ENCODE peak calls at places on chromosomes 5 and 9, in five cellular contexts. M is K562, N is GM12878, S is H1, G is HCT116. U is an unnamed sample.
A peak's percentile ranks its signal among the peaks of the same experiment; 100 is the strongest.

GRCh38 chr9:124886461-124886860 is 24.5 kb downstream of the ARPC5L start:
- DNase-seq in M (no peak), N (no peak), S (no peak), G (no peak), U (no peak)

GRCh38 chr5:158487677-158488076 is 612.0 kb downstream of the EBF1 start:
- DNase-seq in M (no peak), N (no peak), S (no peak), G (no peak), U (no peak)

GRCh38 chr9:99803694-99804093 is 18.0 kb upstream of the NR4A3 start:
- DNase-seq in M (no peak), N (no peak), S (no peak), G (no peak), U (no peak)

GRCh38 chr9:71446499-71447411 is 321.6 kb downstream of the CEMIP2 start:
- DNase-seq in M (peak; percentile 3), N (no peak), S (peak; percentile 75), G (no peak), U (peak; percentile 47)

GRCh38 chr9:38164659-38165221 is 95.7 kb upstream of the SHB start:
- DNase-seq in M (no peak), N (no peak), S (no peak), G (no peak), U (no peak)

GRCh38 chr5:108102463-108102862 is 279.4 kb downstream of the FBXL17 start:
- DNase-seq in M (no peak), N (no peak), S (no peak), G (no peak), U (peak; percentile 10)

GRCh38 chr9:3180696-3181048 is 336.8 kb upstream of the PUM3 start:
- DNase-seq in M (no peak), N (no peak), S (no peak), G (no peak), U (no peak)

GRCh38 chr9:130018260-130018659 is 24.7 kb downstream of the FNBP1 start:
- DNase-seq in M (no peak), N (no peak), S (no peak), G (no peak), U (no peak)

GRCh38 chr5:177361418-177362101 is 3.8 kb downstream of the RGS14 start:
- DNase-seq in M (no peak), N (no peak), S (no peak), G (no peak), U (no peak)

GRCh38 chr5:115028557-115028956 is 141.2 kb downstream of the TRIM36 start:
- DNase-seq in M (no peak), N (no peak), S (peak; percentile 19), G (no peak), U (no peak)

GRCh38 chr9:134858051-134858841 is 22.4 kb upstream of the FCN2 start:
- DNase-seq in M (no peak), N (peak; percentile 76), S (no peak), G (no peak), U (no peak)

GRCh38 chr9:71826289-71826688 is 58.0 kb upstream of the CEMIP2 start:
- DNase-seq in M (no peak), N (no peak), S (no peak), G (no peak), U (no peak)

GRCh38 chr5:168123853-168124528 is 167.5 kb upstream of the WWC1 start:
- DNase-seq in M (no peak), N (peak; percentile 39), S (no peak), G (no peak), U (no peak)

GRCh38 chr5:60992871-60993270 is 47.9 kb downstream of the NDUFAF2 start:
- DNase-seq in M (no peak), N (no peak), S (no peak), G (no peak), U (no peak)

GRCh38 chr9:100697339-100697738 is 119.5 kb downstream of the CAVIN4 start:
- DNase-seq in M (no peak), N (no peak), S (no peak), G (no peak), U (no peak)

GRCh38 chr5:142314606-142315005 is 10.2 kb downstream of the SPRY4 start:
- DNase-seq in M (no peak), N (no peak), S (no peak), G (no peak), U (no peak)

GRCh38 chr9:26975728-26976707 is 19.8 kb downstream of the IFT74 start:
- DNase-seq in M (no peak), N (no peak), S (peak; percentile 74), G (peak; percentile 48), U (peak; percentile 32)

GRCh38 chr5:177983763-177984564 is 12.1 kb downstream of the PROP1 start:
- DNase-seq in M (no peak), N (no peak), S (no peak), G (no peak), U (no peak)

GRCh38 chr9:129989740-129990139 is 53.2 kb downstream of the FNBP1 start:
- DNase-seq in M (no peak), N (no peak), S (no peak), G (no peak), U (no peak)

GRCh38 chr9:38394419-38394818 is 1.9 kb downstream of the ALDH1B1 start:
- DNase-seq in M (no peak), N (no peak), S (no peak), G (no peak), U (no peak)

GRCh38 chr9:91833096-91833877 is 116.7 kb downstream of the ROR2 start:
- DNase-seq in M (no peak), N (no peak), S (no peak), G (no peak), U (no peak)

GRCh38 chr5:102589661-102590060 is 90.9 kb upstream of the SLCO6A1 start:
- DNase-seq in M (no peak), N (no peak), S (no peak), G (no peak), U (no peak)

GRCh38 chr5:124583469-124584350 is 162.7 kb downstream of the ZNF608 start:
- DNase-seq in M (peak; percentile 28), N (peak; percentile 89), S (no peak), G (peak; percentile 40), U (peak; percentile 65)

GRCh38 chr9:136028760-136029470 is 66.2 kb downstream of the NACC2 start:
- DNase-seq in M (no peak), N (no peak), S (no peak), G (no peak), U (no peak)

GRCh38 chr9:18256574-18256973 is 217.4 kb upstream of the ADAMTSL1 start:
- DNase-seq in M (no peak), N (no peak), S (no peak), G (no peak), U (no peak)

GRCh38 chr9:114470581-114470980 is 34.7 kb downstream of the WHRN start:
- DNase-seq in M (no peak), N (no peak), S (no peak), G (no peak), U (no peak)

DNA sequence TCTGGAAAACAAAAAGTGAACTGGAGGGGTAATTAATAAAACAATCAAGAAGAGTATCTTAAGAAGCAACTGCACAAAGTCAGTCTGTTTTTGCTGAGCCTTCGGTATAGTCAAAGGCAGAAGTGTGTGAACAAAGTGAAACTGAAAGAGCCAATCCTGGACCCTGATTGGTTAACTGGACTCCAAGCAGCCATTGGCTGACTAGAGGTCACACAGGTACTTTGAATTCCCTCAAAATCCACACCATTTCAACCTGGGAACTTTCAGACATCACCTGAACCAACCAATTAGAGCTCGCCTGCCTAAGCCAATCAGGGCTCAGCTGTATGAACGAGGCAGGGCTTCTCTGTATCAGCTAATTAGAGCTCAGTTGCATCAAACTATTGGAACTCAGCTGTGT is 286.7 kb downstream of the TLE4 start:
- DNase-seq in M (no peak), N (no peak), S (no peak), G (no peak), U (peak; percentile 1)
- TF ChIP-seq SP1 in M (no peak), N (no peak), S (no peak), G (no peak), U (no peak)

GRCh38 chr5:39520232-39520572 is 95.4 kb upstream of the DAB2 start:
- DNase-seq in M (no peak), N (no peak), S (no peak), G (no peak), U (no peak)

GRCh38 chr5:39519566-39520231 is 94.9 kb upstream of the DAB2 start:
- DNase-seq in M (no peak), N (no peak), S (no peak), G (no peak), U (no peak)

GRCh38 chr5:39523821-39524220 is 99.0 kb upstream of the DAB2 start:
- DNase-seq in M (no peak), N (no peak), S (no peak), G (no peak), U (no peak)

GRCh38 chr5:39521945-39522590 is 97.3 kb upstream of the DAB2 start:
- DNase-seq in M (no peak), N (no peak), S (no peak), G (no peak), U (no peak)

GRCh38 chr5:39521098-39521860 is 96.5 kb upstream of the DAB2 start:
- DNase-seq in M (no peak), N (no peak), S (no peak), G (no peak), U (no peak)
- TF ChIP-seq YY1 in M (no peak), N (no peak), S (no peak), G (no peak), U (no peak)

DNA sequence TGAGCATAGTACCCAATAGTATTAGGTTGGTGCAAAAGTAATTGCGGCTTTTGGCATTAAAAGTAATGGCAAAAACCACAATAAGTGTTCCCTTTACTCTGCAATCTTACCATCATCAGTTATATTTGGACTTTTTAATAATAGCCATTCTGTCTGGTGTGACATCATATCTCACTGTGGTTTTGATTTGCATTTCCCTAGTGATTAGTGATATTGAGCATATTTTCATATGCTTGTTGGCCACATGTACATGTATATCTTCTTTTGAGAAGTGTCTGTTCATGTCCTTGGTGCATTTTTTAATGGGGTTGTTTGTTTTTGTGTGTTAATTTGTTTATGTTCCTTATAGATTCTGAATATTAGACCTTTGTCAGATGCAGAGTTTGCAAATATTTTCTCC is 289.9 kb downstream of the FAM170A start:
- DNase-seq in M (no peak), N (no peak), S (no peak), G (no peak), U (no peak)
- TF ChIP-seq SP1 in M (no peak), N (no peak), S (no peak), G (no peak), U (no peak)

GRCh38 chr9:126327016-126327749 is 554 bp downstream of the MVB12B start:
- DNase-seq in M (no peak), N (no peak), S (no peak), G (no peak), U (no peak)
- TF ChIP-seq YY1 in M (no peak), N (no peak), S (no peak), G (no peak), U (no peak)